ENCODE peak calls at places on chromosome 20, in eight cellular contexts. One of them, this sample, is unnamed. For H3K4me1 and H3K27me3, the result is how much of the 10 kb centered on the place peaks cover.

GRCh38 chr20:58890454-58891075 is 38.0 kb downstream of the GNAS start:
- DNase-seq in esophagus squamous epithelium: no peak
- DNase-seq in gastrocnemius medialis: peak
- DNase-seq in esophagus muscularis mucosa: no peak
- DNase-seq in sigmoid colon: peak
- DNase-seq in endothelial cell of umbilical vein: peak
- DNase-seq in Peyer's patch: peak
- DNase-seq in IMR-90: peak
- DNase-seq in this sample: peak

GRCh38 chr20:913306-913849 is 2.8 kb downstream of the ANGPT4 start:
- DNase-seq in sigmoid colon: no peak
- DNase-seq in gastrocnemius medialis: no peak
- DNase-seq in esophagus muscularis mucosa: no peak
- DNase-seq in IMR-90: no peak
- DNase-seq in endothelial cell of umbilical vein: no peak
- DNase-seq in esophagus squamous epithelium: no peak
- DNase-seq in Peyer's patch: no peak
- DNase-seq in this sample: no peak

GRCh38 chr20:642398-643174 is 10.4 kb downstream of the SRXN1 start:
- DNase-seq in IMR-90: no peak
- DNase-seq in gastrocnemius medialis: no peak
- DNase-seq in esophagus muscularis mucosa: no peak
- DNase-seq in endothelial cell of umbilical vein: no peak
- DNase-seq in sigmoid colon: no peak
- DNase-seq in Peyer's patch: no peak
- DNase-seq in esophagus squamous epithelium: no peak
- DNase-seq in this sample: no peak

GRCh38 chr20:49562341-49563014 is 5.5 kb downstream of the PTGIS start:
- DNase-seq in esophagus muscularis mucosa: no peak
- DNase-seq in endothelial cell of umbilical vein: peak
- DNase-seq in Peyer's patch: peak
- DNase-seq in esophagus squamous epithelium: no peak
- DNase-seq in IMR-90: peak
- DNase-seq in gastrocnemius medialis: peak
- DNase-seq in sigmoid colon: peak
- DNase-seq in this sample: peak

GRCh38 chr20:24634855-24635254 is 165.4 kb downstream of the SYNDIG1 start:
- DNase-seq in IMR-90: peak
- DNase-seq in esophagus muscularis mucosa: no peak
- DNase-seq in sigmoid colon: no peak
- DNase-seq in endothelial cell of umbilical vein: no peak
- DNase-seq in Peyer's patch: no peak
- DNase-seq in esophagus squamous epithelium: no peak
- DNase-seq in gastrocnemius medialis: no peak
- DNase-seq in this sample: no peak

GRCh38 chr20:8220716-8221115 is 88.7 kb downstream of the PLCB1 start:
- DNase-seq in endothelial cell of umbilical vein: no peak
- DNase-seq in gastrocnemius medialis: no peak
- DNase-seq in sigmoid colon: peak
- DNase-seq in esophagus squamous epithelium: no peak
- DNase-seq in IMR-90: no peak
- DNase-seq in Peyer's patch: no peak
- DNase-seq in esophagus muscularis mucosa: no peak
- DNase-seq in this sample: no peak

GRCh38 chr20:43513298-43514061 is 6.0 kb downstream of the L3MBTL1 start:
- DNase-seq in gastrocnemius medialis: no peak
- DNase-seq in esophagus squamous epithelium: no peak
- DNase-seq in endothelial cell of umbilical vein: no peak
- DNase-seq in sigmoid colon: no peak
- DNase-seq in IMR-90: no peak
- DNase-seq in Peyer's patch: no peak
- DNase-seq in esophagus muscularis mucosa: no peak
- DNase-seq in this sample: no peak

GRCh38 chr20:40636486-40636885 is 52.5 kb downstream of the MAFB start:
- DNase-seq in esophagus squamous epithelium: no peak
- DNase-seq in gastrocnemius medialis: no peak
- DNase-seq in esophagus muscularis mucosa: peak
- DNase-seq in IMR-90: no peak
- DNase-seq in sigmoid colon: no peak
- DNase-seq in endothelial cell of umbilical vein: no peak
- DNase-seq in Peyer's patch: no peak
- DNase-seq in this sample: no peak

GRCh38 chr20:41769650-41770049 is 151.5 kb upstream of the CHD6 start:
- DNase-seq in esophagus squamous epithelium: no peak
- DNase-seq in IMR-90: no peak
- DNase-seq in endothelial cell of umbilical vein: no peak
- DNase-seq in esophagus muscularis mucosa: peak
- DNase-seq in sigmoid colon: no peak
- DNase-seq in Peyer's patch: no peak
- DNase-seq in gastrocnemius medialis: no peak
- DNase-seq in this sample: no peak

GRCh38 chr20:52105045-52105572 is 86.5 kb downstream of the ZFP64 start:
- DNase-seq in IMR-90: peak
- DNase-seq in gastrocnemius medialis: no peak
- DNase-seq in esophagus muscularis mucosa: no peak
- DNase-seq in endothelial cell of umbilical vein: peak
- DNase-seq in sigmoid colon: peak
- DNase-seq in Peyer's patch: no peak
- DNase-seq in esophagus squamous epithelium: no peak
- DNase-seq in this sample: peak

GRCh38 chr20:10434832-10435812 is at the start of gene SLX4IP:
- DNase-seq in sigmoid colon: peak
- DNase-seq in Peyer's patch: peak
- DNase-seq in esophagus squamous epithelium: peak
- DNase-seq in endothelial cell of umbilical vein: peak
- DNase-seq in gastrocnemius medialis: peak
- DNase-seq in esophagus muscularis mucosa: peak
- DNase-seq in IMR-90: peak
- DNase-seq in this sample: peak

GRCh38 chr20:878511-879307 is 37.4 kb downstream of the ANGPT4 start:
- DNase-seq in sigmoid colon: no peak
- DNase-seq in esophagus muscularis mucosa: no peak
- DNase-seq in esophagus squamous epithelium: no peak
- DNase-seq in Peyer's patch: no peak
- DNase-seq in gastrocnemius medialis: no peak
- DNase-seq in endothelial cell of umbilical vein: peak
- DNase-seq in IMR-90: peak
- DNase-seq in this sample: no peak

GRCh38 chr20:3318226-3318884 is 79.4 kb upstream of the SLC4A11 start:
- DNase-seq in Peyer's patch: no peak
- DNase-seq in IMR-90: peak
- DNase-seq in endothelial cell of umbilical vein: no peak
- DNase-seq in esophagus squamous epithelium: no peak
- DNase-seq in esophagus muscularis mucosa: no peak
- DNase-seq in gastrocnemius medialis: no peak
- DNase-seq in sigmoid colon: no peak
- DNase-seq in this sample: no peak

GRCh38 chr20:50900261-50900660 is 31.0 kb downstream of the ADNP start:
- DNase-seq in sigmoid colon: no peak
- DNase-seq in endothelial cell of umbilical vein: no peak
- DNase-seq in esophagus squamous epithelium: no peak
- DNase-seq in esophagus muscularis mucosa: no peak
- DNase-seq in gastrocnemius medialis: no peak
- DNase-seq in IMR-90: no peak
- DNase-seq in Peyer's patch: no peak
- DNase-seq in this sample: no peak

GRCh38 chr20:33433465-33433864 is 10.1 kb downstream of the SNTA1 start:
- DNase-seq in esophagus squamous epithelium: no peak
- DNase-seq in IMR-90: no peak
- DNase-seq in Peyer's patch: no peak
- DNase-seq in endothelial cell of umbilical vein: no peak
- DNase-seq in gastrocnemius medialis: peak
- DNase-seq in esophagus muscularis mucosa: no peak
- DNase-seq in sigmoid colon: peak
- DNase-seq in this sample: peak

GRCh38 chr20:11045412-11046175 is 371.8 kb upstream of the JAG1 start:
- DNase-seq in Peyer's patch: no peak
- DNase-seq in sigmoid colon: no peak
- DNase-seq in IMR-90: no peak
- DNase-seq in esophagus muscularis mucosa: no peak
- DNase-seq in endothelial cell of umbilical vein: no peak
- DNase-seq in esophagus squamous epithelium: no peak
- DNase-seq in gastrocnemius medialis: no peak
- DNase-seq in this sample: no peak

GRCh38 chr20:54194724-54195438 is 13.0 kb upstream of the PFDN4 start:
- DNase-seq in Peyer's patch: no peak
- DNase-seq in IMR-90: peak
- DNase-seq in esophagus squamous epithelium: no peak
- DNase-seq in gastrocnemius medialis: no peak
- DNase-seq in endothelial cell of umbilical vein: no peak
- DNase-seq in esophagus muscularis mucosa: peak
- DNase-seq in sigmoid colon: no peak
- DNase-seq in this sample: peak

GRCh38 chr20:43953919-43954617 is 39.4 kb downstream of the TOX2 start:
- DNase-seq in esophagus squamous epithelium: no peak
- DNase-seq in endothelial cell of umbilical vein: no peak
- DNase-seq in gastrocnemius medialis: no peak
- DNase-seq in Peyer's patch: no peak
- DNase-seq in esophagus muscularis mucosa: no peak
- DNase-seq in IMR-90: peak
- DNase-seq in sigmoid colon: no peak
- DNase-seq in this sample: no peak

GRCh38 chr20:59007758-59008511 is 881 bp upstream of the CTSZ start:
- DNase-seq in sigmoid colon: peak
- DNase-seq in Peyer's patch: peak
- DNase-seq in esophagus muscularis mucosa: no peak
- DNase-seq in endothelial cell of umbilical vein: no peak
- DNase-seq in gastrocnemius medialis: no peak
- DNase-seq in IMR-90: no peak
- DNase-seq in esophagus squamous epithelium: peak
- DNase-seq in this sample: peak

GRCh38 chr20:45890077-45890996 is 671 bp downstream of the NEURL2 start:
- DNase-seq in endothelial cell of umbilical vein: peak
- DNase-seq in IMR-90: peak
- DNase-seq in sigmoid colon: peak
- DNase-seq in Peyer's patch: peak
- DNase-seq in esophagus muscularis mucosa: peak
- DNase-seq in esophagus squamous epithelium: no peak
- DNase-seq in gastrocnemius medialis: peak
- DNase-seq in this sample: peak

GRCh38 chr20:15039088-15039762 is 701.8 kb upstream of the FLRT3 start:
- DNase-seq in endothelial cell of umbilical vein: no peak
- DNase-seq in gastrocnemius medialis: no peak
- DNase-seq in IMR-90: no peak
- DNase-seq in esophagus muscularis mucosa: no peak
- DNase-seq in sigmoid colon: no peak
- DNase-seq in esophagus squamous epithelium: no peak
- DNase-seq in Peyer's patch: no peak
- DNase-seq in this sample: no peak

DNA sequence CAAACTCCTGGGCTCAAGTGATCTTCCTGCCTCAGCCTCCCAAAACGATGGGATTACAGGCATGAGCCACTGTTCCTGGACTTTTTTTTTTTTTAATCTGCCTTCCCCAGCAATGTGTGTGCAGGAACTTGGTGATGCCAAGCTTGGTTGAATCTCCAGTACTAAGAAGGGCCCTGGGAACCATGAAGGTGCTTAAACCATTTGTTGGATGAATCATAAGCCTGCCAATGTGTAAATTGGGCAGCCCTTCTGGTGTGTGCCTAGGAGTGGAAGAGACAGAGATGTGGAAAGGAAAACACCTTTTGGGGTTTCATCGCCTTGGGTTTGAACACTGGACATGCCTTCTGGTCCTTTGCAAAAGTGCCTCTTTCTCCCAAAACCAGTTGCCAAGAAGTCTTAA is 7.1 kb upstream of the SPO11 start:
- DNase-seq in gastrocnemius medialis: no peak
- DNase-seq in endothelial cell of umbilical vein: no peak
- DNase-seq in esophagus squamous epithelium: no peak
- DNase-seq in Peyer's patch: no peak
- DNase-seq in esophagus muscularis mucosa: no peak
- DNase-seq in IMR-90: no peak
- DNase-seq in sigmoid colon: no peak
- DNase-seq in this sample: no peak
- H3K4me1 ChIP-seq in gastrocnemius medialis: under half
- H3K4me1 ChIP-seq in endothelial cell of umbilical vein: under half
- H3K4me1 ChIP-seq in esophagus squamous epithelium: half or more
- H3K4me1 ChIP-seq in Peyer's patch: under half
- H3K4me1 ChIP-seq in esophagus muscularis mucosa: under half
- H3K4me1 ChIP-seq in IMR-90: under half
- H3K4me1 ChIP-seq in sigmoid colon: under half
- H3K4me1 ChIP-seq in this sample: under half

GRCh38 chr20:61061981-61062380 is 190.1 kb upstream of the CDH4 start:
- DNase-seq in esophagus squamous epithelium: no peak
- DNase-seq in sigmoid colon: no peak
- DNase-seq in IMR-90: no peak
- DNase-seq in Peyer's patch: no peak
- DNase-seq in endothelial cell of umbilical vein: no peak
- DNase-seq in gastrocnemius medialis: no peak
- DNase-seq in esophagus muscularis mucosa: no peak
- DNase-seq in this sample: no peak
- H3K27me3 ChIP-seq in esophagus squamous epithelium: under half
- H3K27me3 ChIP-seq in sigmoid colon: under half
- H3K27me3 ChIP-seq in IMR-90: under half
- H3K27me3 ChIP-seq in Peyer's patch: under half
- H3K27me3 ChIP-seq in endothelial cell of umbilical vein: under half
- H3K27me3 ChIP-seq in gastrocnemius medialis: under half
- H3K27me3 ChIP-seq in esophagus muscularis mucosa: under half
- H3K27me3 ChIP-seq in this sample: under half

GRCh38 chr20:62875419-62876355 is 14.1 kb upstream of the TCFL5 start:
- DNase-seq in endothelial cell of umbilical vein: peak
- DNase-seq in esophagus squamous epithelium: no peak
- DNase-seq in IMR-90: peak
- DNase-seq in Peyer's patch: peak
- DNase-seq in gastrocnemius medialis: peak
- DNase-seq in esophagus muscularis mucosa: no peak
- DNase-seq in sigmoid colon: peak
- DNase-seq in this sample: peak
- TF ChIP-seq POLR2A in endothelial cell of umbilical vein: no peak
- TF ChIP-seq POLR2A in esophagus squamous epithelium: no peak
- TF ChIP-seq POLR2A in IMR-90: no peak
- TF ChIP-seq POLR2A in Peyer's patch: no peak
- TF ChIP-seq POLR2A in gastrocnemius medialis: no peak
- TF ChIP-seq POLR2A in esophagus muscularis mucosa: no peak
- TF ChIP-seq POLR2A in sigmoid colon: no peak
- TF ChIP-seq POLR2A in this sample: no peak

GRCh38 chr20:32231245-32231644 is 23.6 kb downstream of the POFUT1 start:
- DNase-seq in esophagus squamous epithelium: no peak
- DNase-seq in gastrocnemius medialis: no peak
- DNase-seq in sigmoid colon: no peak
- DNase-seq in Peyer's patch: no peak
- DNase-seq in endothelial cell of umbilical vein: no peak
- DNase-seq in IMR-90: peak
- DNase-seq in esophagus muscularis mucosa: no peak
- DNase-seq in this sample: no peak

GRCh38 chr20:32231847-32232246 is 24.2 kb downstream of the POFUT1 start:
- DNase-seq in endothelial cell of umbilical vein: peak
- DNase-seq in sigmoid colon: no peak
- DNase-seq in gastrocnemius medialis: no peak
- DNase-seq in Peyer's patch: no peak
- DNase-seq in esophagus muscularis mucosa: no peak
- DNase-seq in esophagus squamous epithelium: no peak
- DNase-seq in IMR-90: peak
- DNase-seq in this sample: no peak

GRCh38 chr20:32234135-32234808 is 26.6 kb downstream of the POFUT1 start:
- DNase-seq in IMR-90: no peak
- DNase-seq in gastrocnemius medialis: no peak
- DNase-seq in sigmoid colon: no peak
- DNase-seq in Peyer's patch: no peak
- DNase-seq in endothelial cell of umbilical vein: no peak
- DNase-seq in esophagus muscularis mucosa: no peak
- DNase-seq in esophagus squamous epithelium: no peak
- DNase-seq in this sample: no peak

GRCh38 chr20:32230707-32231106 is 23.0 kb downstream of the POFUT1 start:
- DNase-seq in sigmoid colon: no peak
- DNase-seq in IMR-90: no peak
- DNase-seq in esophagus squamous epithelium: no peak
- DNase-seq in Peyer's patch: no peak
- DNase-seq in endothelial cell of umbilical vein: no peak
- DNase-seq in gastrocnemius medialis: no peak
- DNase-seq in esophagus muscularis mucosa: no peak
- DNase-seq in this sample: no peak

GRCh38 chr20:32232487-32232886 is 24.8 kb downstream of the POFUT1 start:
- DNase-seq in endothelial cell of umbilical vein: no peak
- DNase-seq in esophagus muscularis mucosa: no peak
- DNase-seq in sigmoid colon: no peak
- DNase-seq in esophagus squamous epithelium: no peak
- DNase-seq in gastrocnemius medialis: no peak
- DNase-seq in Peyer's patch: no peak
- DNase-seq in IMR-90: no peak
- DNase-seq in this sample: no peak
- H3K4me1 ChIP-seq in endothelial cell of umbilical vein: under half
- H3K4me1 ChIP-seq in esophagus muscularis mucosa: under half
- H3K4me1 ChIP-seq in sigmoid colon: under half
- H3K4me1 ChIP-seq in esophagus squamous epithelium: under half
- H3K4me1 ChIP-seq in gastrocnemius medialis: under half
- H3K4me1 ChIP-seq in Peyer's patch: under half
- H3K4me1 ChIP-seq in IMR-90: under half
- H3K4me1 ChIP-seq in this sample: under half

This sample was measured in adrenal gland.